ENCODE peak calls at places on chromosomes 11 and 22, in six cellular contexts. D is osteocyte, Q is GM06990, B is psoas muscle, N is endothelial cell of umbilical vein, E is T-helper 17 cell. G is an unnamed sample.

GRCh38 chr11:114438303-114438702 is 964 bp upstream of the REXO2 start:
- DNase-seq in B (no peak), Q (no peak), D (no peak), N (peak; percentile 38), E (no peak), G (no peak)

GRCh38 chr11:94639901-94640721 is 72.9 kb downstream of the PIWIL4 start:
- DNase-seq in E (no peak), B (no peak), D (no peak), Q (no peak), N (no peak), G (no peak)

GRCh38 chr11:108223449-108224149 is 732 bp downstream of the ATM start:
- DNase-seq in D (no peak), E (no peak), N (no peak), B (no peak), Q (peak; percentile 54), G (no peak)

GRCh38 chr22:49565516-49565855 is 262.2 kb downstream of the BRD1 start:
- DNase-seq in D (peak; percentile 79), N (no peak), Q (no peak), B (no peak), E (no peak), G (no peak)

GRCh38 chr11:14041040-14041439 is 78.5 kb downstream of the SPON1 start:
- DNase-seq in E (no peak), Q (no peak), N (no peak), D (no peak), B (no peak), G (no peak)

GRCh38 chr22:20012741-20013331 is 3.8 kb downstream of the ARVCF start:
- DNase-seq in Q (no peak), N (no peak), D (no peak), E (no peak), B (no peak), G (no peak)

GRCh38 chr11:19892387-19892786 is 179.8 kb downstream of the NAV2 start:
- DNase-seq in B (no peak), D (no peak), Q (no peak), N (no peak), E (no peak), G (no peak)

GRCh38 chr11:14270690-14271542 is 88.1 kb downstream of the RRAS2 start:
- DNase-seq in E (no peak), D (no peak), B (no peak), N (no peak), Q (no peak), G (no peak)

GRCh38 chr11:553949-554398 is 6.6 kb downstream of the LMNTD2 start:
- DNase-seq in N (no peak), E (no peak), Q (no peak), D (no peak), B (no peak), G (no peak)

GRCh38 chr11:112584674-112585073 is 324.0 kb upstream of the PLET1 start:
- DNase-seq in B (no peak), Q (peak; percentile 13), D (no peak), E (no peak), N (no peak), G (no peak)

GRCh38 chr11:65791719-65792213 is 4.9 kb downstream of the OVOL1 start:
- DNase-seq in N (no peak), B (no peak), E (no peak), Q (no peak), D (no peak), G (no peak)

GRCh38 chr11:124113890-124114289 is 1.4 kb upstream of the VWA5A start:
- DNase-seq in D (no peak), B (no peak), Q (no peak), N (peak; percentile 51), E (no peak), G (peak; percentile 20)

GRCh38 chr22:29870574-29870973 is 12.4 kb upstream of the MTMR3 start:
- DNase-seq in N (no peak), E (no peak), D (no peak), Q (no peak), B (no peak), G (peak; percentile 18)

GRCh38 chr11:8775341-8776133 is 92.9 kb downstream of the RPL27A start:
- DNase-seq in B (no peak), N (no peak), E (no peak), Q (no peak), D (no peak), G (no peak)

GRCh38 chr11:102914238-102915043 is 39.7 kb upstream of the MMP12 start:
- DNase-seq in D (peak; percentile 23), Q (no peak), E (no peak), N (peak; percentile 53), B (no peak), G (no peak)

GRCh38 chr11:124150684-124151083 is 32.5 kb upstream of the OR10D3 start:
- DNase-seq in B (no peak), E (no peak), Q (no peak), N (no peak), D (no peak), G (no peak)